ENCODE peak calls at places on chromosomes 13 and 19, in six cellular contexts. B is esophagus squamous epithelium; L is aorta; Q is CD8-positive, alpha-beta memory T cell; D is fibroblast of the aortic adventitia; X is astrocyte of the cerebellum. S is an unnamed sample.

GRCh38 chr13:88103824-88104223 is 432.7 kb downstream of the SLITRK5 start:
- DNase-seq in B (no peak), L (no peak), Q (no peak), D (no peak), X (no peak), S (no peak)

GRCh38 chr19:4140237-4140711 is 13.2 kb upstream of the CREB3L3 start:
- DNase-seq in B (no peak), L (no peak), Q (no peak), D (peak; percentile 79), X (no peak), S (peak; percentile 69)

GRCh38 chr13:102395174-102395573 is 6.7 kb downstream of the FGF14 start:
- DNase-seq in B (no peak), L (no peak), Q (no peak), D (no peak), X (no peak), S (no peak)

GRCh38 chr13:32316030-32316344 is 679 bp downstream of the BRCA2 start:
- DNase-seq in B (no peak), L (no peak), Q (no peak), D (no peak), X (no peak), S (no peak)

GRCh38 chr19:53068199-53068598 is 23.7 kb downstream of the ERVV-2 start:
- DNase-seq in B (no peak), L (no peak), Q (no peak), D (no peak), X (no peak), S (no peak)

GRCh38 chr13:63636231-63636993 is 2220.8 kb upstream of the PCDH20 start:
- DNase-seq in B (no peak), L (no peak), Q (no peak), D (no peak), X (no peak), S (no peak)

GRCh38 chr13:24043590-24044350 is 116.8 kb upstream of the SPATA13 start:
- DNase-seq in B (no peak), L (no peak), Q (no peak), D (no peak), X (no peak), S (peak; percentile 40)

GRCh38 chr19:3471954-3472655 is 8.2 kb downstream of the SMIM24 start:
- DNase-seq in B (no peak), L (peak; percentile 88), Q (peak; percentile 25), D (no peak), X (no peak), S (no peak)

GRCh38 chr13:76672422-76672821 is 213.8 kb downstream of the KCTD12 start:
- DNase-seq in B (no peak), L (no peak), Q (no peak), D (peak; percentile 90), X (peak; percentile 59), S (peak; percentile 18)

GRCh38 chr13:29861694-29862110 is 11.3 kb upstream of the UBL3 start:
- DNase-seq in B (no peak), L (no peak), Q (no peak), D (peak; percentile 37), X (no peak), S (peak; percentile 99)

GRCh38 chr19:44848805-44849457 is 2.8 kb downstream of the NECTIN2 start:
- DNase-seq in B (no peak), L (peak; percentile 78), Q (no peak), D (no peak), X (no peak), S (no peak)
- H3K4me3 ChIP-seq in B (peak overlapping the region; percentile 76), L (no peak overlapping the region), Q (no peak overlapping the region), D (peak overlapping the region; percentile 91), X (peak overlapping the region; percentile 97), S (peak overlapping the region; percentile 94)

GRCh38 chr19:38836438-38837303 is 5.1 kb upstream of the ECH1 start:
- DNase-seq in B (no peak), L (no peak), Q (no peak), D (no peak), X (no peak), S (no peak)
- H3K4me3 ChIP-seq in B (no peak overlapping the region), L (no peak overlapping the region), Q (no peak overlapping the region), D (no peak overlapping the region), X (no peak overlapping the region), S (no peak overlapping the region)

GRCh38 chr13:37870489-37870845 is 895 bp upstream of the TRPC4 start:
- DNase-seq in B (no peak), L (no peak), Q (no peak), D (peak; percentile 11), X (no peak), S (no peak)
- H3K4me3 ChIP-seq in B (no peak overlapping the region), L (peak overlapping the region; percentile 7), Q (no peak overlapping the region), D (peak overlapping the region; percentile 70), X (peak overlapping the region; percentile 49), S (peak overlapping the region; percentile 90)

GRCh38 chr13:37136633-37137032 is 31.2 kb upstream of the CSNK1A1L start:
- DNase-seq in B (no peak), L (no peak), Q (no peak), D (no peak), X (no peak), S (no peak)

GRCh38 chr13:37138917-37139316 is 33.5 kb upstream of the CSNK1A1L start:
- DNase-seq in B (no peak), L (no peak), Q (no peak), D (no peak), X (no peak), S (no peak)

GRCh38 chr13:37138169-37138568 is 32.7 kb upstream of the CSNK1A1L start:
- DNase-seq in B (no peak), L (no peak), Q (no peak), D (no peak), X (no peak), S (peak; percentile 27)

GRCh38 chr13:37141011-37141410 is 35.5 kb upstream of the CSNK1A1L start:
- DNase-seq in B (no peak), L (no peak), Q (no peak), D (peak; percentile 80), X (no peak), S (no peak)

DNA sequence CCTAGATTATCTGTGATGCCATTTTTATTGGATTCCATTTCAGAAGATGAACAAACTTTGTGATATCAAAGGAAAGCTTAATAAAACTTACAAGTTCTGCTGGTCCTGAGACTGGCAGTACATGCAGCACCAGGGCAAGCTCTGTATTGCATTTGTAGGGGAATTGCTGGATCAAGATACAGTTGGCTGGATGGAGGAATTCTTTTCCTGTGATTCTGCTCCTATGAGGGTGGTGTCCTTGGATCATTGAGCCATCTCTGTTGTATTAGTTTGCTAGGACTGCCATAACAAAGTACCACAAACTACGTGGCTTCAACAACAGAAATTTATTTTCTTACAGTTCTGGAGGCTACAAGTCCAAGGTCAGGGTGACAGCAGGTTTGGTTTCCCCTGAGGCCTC is 33.9 kb upstream of the CSNK1A1L start:
- DNase-seq in B (no peak), L (no peak), Q (no peak), D (peak; percentile 62), X (no peak), S (peak; percentile 69)
- H3K4me3 ChIP-seq in B (no peak overlapping the region), L (no peak overlapping the region), Q (no peak overlapping the region), D (no peak overlapping the region), X (no peak overlapping the region), S (no peak overlapping the region)

DNA sequence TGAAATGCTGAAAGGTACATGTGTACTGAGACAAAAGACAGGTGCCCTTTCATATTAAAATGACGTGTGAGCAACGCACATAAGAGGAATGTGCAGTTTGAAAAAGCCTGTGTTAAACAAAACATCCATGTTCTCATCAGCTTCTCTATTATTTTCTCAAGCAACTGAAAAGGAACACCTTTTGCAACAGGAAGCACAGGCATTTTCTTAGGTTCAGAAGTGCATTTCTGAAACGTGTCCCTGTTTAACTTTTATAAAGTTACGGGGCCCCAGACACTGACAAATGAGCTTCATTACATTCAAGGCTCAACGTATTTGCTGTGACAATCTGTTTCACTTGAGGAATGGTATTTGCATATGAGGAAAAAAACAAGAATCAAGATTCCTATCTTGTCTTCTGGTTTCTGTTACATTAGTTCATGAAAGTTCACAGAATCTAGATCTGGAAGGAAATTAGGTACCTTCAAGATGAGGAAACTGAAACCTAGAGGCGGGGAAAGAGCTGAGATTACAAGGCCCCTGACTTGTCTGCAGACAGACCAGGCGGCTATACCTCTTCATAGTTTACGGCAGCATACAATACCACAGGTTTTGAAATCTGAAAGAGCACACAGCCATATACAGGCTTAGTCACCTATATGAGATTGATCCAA is 431.7 kb downstream of the KLF12 start:
- DNase-seq in B (no peak), L (no peak), Q (no peak), D (no peak), X (no peak), S (no peak)
- H3K4me3 ChIP-seq in B (no peak overlapping the region), L (no peak overlapping the region), Q (peak overlapping the region; percentile 3), D (no peak overlapping the region), X (no peak overlapping the region), S (no peak overlapping the region)

GRCh38 chr19:5623397-5624153 is 692 bp downstream of the SAFB start:
- DNase-seq in B (no peak), L (no peak), Q (peak; percentile 5), D (no peak), X (no peak), S (no peak)

GRCh38 chr19:5621945-5622464 is 571 bp downstream of the SAFB2 start:
- DNase-seq in B (no peak), L (no peak), Q (no peak), D (peak; percentile 9), X (no peak), S (no peak)

GRCh38 chr19:5624154-5624663 is 1.3 kb downstream of the SAFB start:
- DNase-seq in B (no peak), L (peak; percentile 80), Q (peak; percentile 5), D (peak; percentile 58), X (peak; percentile 15), S (peak; percentile 53)

GRCh38 chr19:5621311-5621944 is 1.1 kb downstream of the SAFB2 start:
- DNase-seq in B (no peak), L (no peak), Q (no peak), D (peak; percentile 13), X (no peak), S (no peak)

DNA sequence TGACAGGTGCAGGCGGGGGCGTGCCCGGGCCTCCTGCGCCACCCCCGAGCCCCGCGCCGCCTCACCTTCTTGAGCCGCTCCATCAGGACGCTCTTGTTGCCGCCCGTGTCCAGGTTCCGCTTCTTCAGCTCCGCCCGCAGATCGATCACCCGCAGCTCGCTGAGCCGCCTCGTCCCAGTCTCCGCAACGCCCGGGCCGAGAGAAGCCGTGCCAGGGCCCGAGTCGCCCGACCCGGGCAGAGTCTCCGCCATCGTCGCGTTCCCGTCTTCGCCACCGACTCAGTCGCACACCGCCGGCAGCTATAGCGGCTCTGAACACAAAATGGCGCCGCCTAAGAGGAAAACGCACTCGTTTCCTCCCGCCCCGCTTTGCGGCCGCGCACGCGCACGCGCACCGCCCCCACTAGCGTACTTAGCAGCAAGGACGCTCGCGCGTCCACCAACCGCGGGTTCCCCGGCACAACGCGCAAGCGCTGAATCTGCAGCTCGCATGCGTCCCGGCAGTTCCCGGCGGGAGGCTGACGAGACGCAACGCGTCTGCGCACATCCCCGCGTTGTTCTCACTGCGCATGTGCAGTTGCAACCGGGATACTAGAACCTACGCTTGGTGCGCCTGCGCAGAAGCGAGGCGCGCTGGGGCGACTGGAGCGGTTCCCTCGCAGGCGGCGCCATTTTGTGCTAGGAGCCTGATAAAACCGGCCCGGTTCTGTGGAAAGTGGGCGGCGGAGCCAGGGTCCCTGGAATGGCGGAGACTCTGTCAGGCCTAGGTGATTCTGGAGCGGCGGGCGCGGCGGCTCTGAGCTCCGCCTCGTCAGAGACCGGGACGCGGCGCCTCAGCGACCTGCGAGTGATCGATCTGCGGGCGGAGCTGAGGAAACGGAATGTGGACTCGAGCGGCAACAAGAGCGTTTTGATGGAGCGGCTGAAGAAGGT is at the start of the genes SAFB and SAFB2:
- DNase-seq in B (peak; percentile 95), L (peak; percentile 100), Q (peak; percentile 99), D (peak; percentile 100), X (peak; percentile 99), S (peak; percentile 99)
- H3K4me3 ChIP-seq in B (peak within 1 kb of the TSS; percentile 78), L (peak within 1 kb of the TSS; percentile 95), Q (peak within 1 kb of the TSS; percentile 90), D (peak within 1 kb of the TSS; percentile 99), X (peak within 1 kb of the TSS; percentile 88), S (peak within 1 kb of the TSS; percentile 100)